ENCODE peak calls at places on chromosome 11, in ten cellular contexts. M, I, T, J, H, B, L, A, Q and O are unnamed samples.

GRCh38 chr11:123137496-123138270 is 57.4 kb downstream of the CLMP start:
- DNase-seq in M (no peak), I (peak), T (no peak), J (no peak), H (no peak), B (peak), L (no peak), A (no peak), Q (peak), O (no peak)

GRCh38 chr11:73429121-73429740 is 53.0 kb downstream of the RELT start:
- DNase-seq in M (no peak), I (no peak), T (no peak), J (no peak), H (no peak), B (no peak), L (no peak), A (no peak), Q (no peak), O (no peak)

GRCh38 chr11:117191680-117192400 is 7.3 kb upstream of the TAGLN start:
- DNase-seq in M (no peak), I (no peak), T (no peak), J (no peak), H (no peak), B (no peak), L (no peak), A (no peak), Q (no peak), O (no peak)

GRCh38 chr11:66846671-66847091 is 3.4 kb downstream of the RCE1 start:
- DNase-seq in M (no peak), I (no peak), T (no peak), J (no peak), H (no peak), B (no peak), L (no peak), A (no peak), Q (no peak), O (no peak)

GRCh38 chr11:28703371-28703770 is 595.2 kb downstream of the METTL15 start:
- DNase-seq in M (no peak), I (no peak), T (no peak), J (no peak), H (no peak), B (no peak), L (no peak), A (no peak), Q (no peak), O (no peak)

GRCh38 chr11:61783717-61784505 is 8.5 kb downstream of the TMEM258 start:
- DNase-seq in M (no peak), I (no peak), T (no peak), J (no peak), H (no peak), B (no peak), L (no peak), A (no peak), Q (no peak), O (peak)

GRCh38 chr11:67628710-67629385 is 889 bp downstream of the NUDT8 start:
- DNase-seq in M (no peak), I (no peak), T (no peak), J (no peak), H (no peak), B (no peak), L (no peak), A (no peak), Q (no peak), O (no peak)

GRCh38 chr11:91921974-91922373 is 302.6 kb upstream of the FAT3 start:
- DNase-seq in M (no peak), I (no peak), T (no peak), J (no peak), H (peak), B (no peak), L (no peak), A (no peak), Q (no peak), O (no peak)

GRCh38 chr11:130188585-130189347 is 29.2 kb downstream of the ST14 start:
- DNase-seq in M (no peak), I (no peak), T (no peak), J (no peak), H (no peak), B (no peak), L (no peak), A (no peak), Q (no peak), O (no peak)

GRCh38 chr11:66815646-66816045 is 27.6 kb upstream of the RCE1 start:
- DNase-seq in M (no peak), I (no peak), T (no peak), J (no peak), H (no peak), B (no peak), L (no peak), A (no peak), Q (no peak), O (no peak)

GRCh38 chr11:35980646-35981402 is 37.0 kb downstream of the LDLRAD3 start:
- DNase-seq in M (no peak), I (no peak), T (no peak), J (no peak), H (no peak), B (no peak), L (no peak), A (no peak), Q (no peak), O (no peak)

GRCh38 chr11:31690041-31690440 is 121.1 kb downstream of the PAX6 start:
- DNase-seq in M (no peak), I (no peak), T (no peak), J (no peak), H (no peak), B (no peak), L (no peak), A (no peak), Q (no peak), O (no peak)

GRCh38 chr11:74112877-74113276 is 57.9 kb downstream of the C2CD3 start:
- DNase-seq in M (no peak), I (no peak), T (no peak), J (no peak), H (no peak), B (no peak), L (no peak), A (no peak), Q (no peak), O (no peak)

GRCh38 chr11:83583953-83584352 is 297.8 kb upstream of the CCDC90B start:
- DNase-seq in M (no peak), I (peak), T (no peak), J (no peak), H (no peak), B (no peak), L (no peak), A (no peak), Q (no peak), O (no peak)

GRCh38 chr11:61168858-61169257 is 7.6 kb upstream of the VPS37C start:
- DNase-seq in M (no peak), I (no peak), T (no peak), J (no peak), H (no peak), B (no peak), L (no peak), A (no peak), Q (no peak), O (no peak)

GRCh38 chr11:134414772-134415765 is 3.0 kb upstream of the B3GAT1 start:
- DNase-seq in M (no peak), I (no peak), T (no peak), J (no peak), H (no peak), B (peak), L (no peak), A (no peak), Q (no peak), O (no peak)

GRCh38 chr11:110518809-110519514 is 89.2 kb downstream of the FDX1 start:
- DNase-seq in M (no peak), I (no peak), T (no peak), J (no peak), H (no peak), B (no peak), L (no peak), A (no peak), Q (no peak), O (no peak)

GRCh38 chr11:132639986-132640385 is 892.3 kb downstream of the OPCML start:
- DNase-seq in M (no peak), I (no peak), T (no peak), J (no peak), H (no peak), B (no peak), L (no peak), A (no peak), Q (no peak), O (no peak)

GRCh38 chr11:9953994-9954626 is 290.2 kb downstream of the SWAP70 start:
- DNase-seq in M (no peak), I (no peak), T (no peak), J (no peak), H (no peak), B (no peak), L (no peak), A (no peak), Q (no peak), O (no peak)

GRCh38 chr11:125433454-125434121 is 62.5 kb downstream of the FEZ1 start:
- DNase-seq in M (no peak), I (peak), T (no peak), J (peak), H (no peak), B (peak), L (no peak), A (peak), Q (no peak), O (peak)

GRCh38 chr11:64566042-64566914 is 24.7 kb upstream of the SLC22A12 start:
- DNase-seq in M (no peak), I (no peak), T (no peak), J (peak), H (no peak), B (peak), L (no peak), A (peak), Q (peak), O (peak)

GRCh38 chr11:66020212-66020611 is 6.1 kb downstream of the CATSPER1 start:
- DNase-seq in M (no peak), I (no peak), T (no peak), J (no peak), H (no peak), B (no peak), L (no peak), A (no peak), Q (no peak), O (no peak)

GRCh38 chr11:48028909-48029685 is 48.7 kb downstream of the PTPRJ start:
- DNase-seq in M (no peak), I (no peak), T (no peak), J (peak), H (no peak), B (no peak), L (no peak), A (no peak), Q (no peak), O (no peak)

GRCh38 chr11:129992161-129992944 is 10.3 kb downstream of the PRDM10 start:
- DNase-seq in M (no peak), I (no peak), T (no peak), J (peak), H (no peak), B (peak), L (peak), A (peak), Q (peak), O (peak)

GRCh38 chr11:99449345-99449744 is 428.6 kb downstream of the CNTN5 start:
- DNase-seq in M (no peak), I (no peak), T (no peak), J (no peak), H (no peak), B (no peak), L (no peak), A (no peak), Q (no peak), O (no peak)

GRCh38 chr11:117039897-117040296 is 58.3 kb downstream of the SIK3 start:
- DNase-seq in M (no peak), I (no peak), T (no peak), J (no peak), H (no peak), B (no peak), L (no peak), A (no peak), Q (no peak), O (no peak)

GRCh38 chr11:111021131-111021530 is 224.4 kb upstream of the POU2AF2 start:
- DNase-seq in M (no peak), I (no peak), T (no peak), J (no peak), H (no peak), B (no peak), L (no peak), A (no peak), Q (no peak), O (peak)

GRCh38 chr11:92295175-92296137 is 70.8 kb downstream of the FAT3 start:
- DNase-seq in M (no peak), I (no peak), T (no peak), J (no peak), H (no peak), B (no peak), L (no peak), A (no peak), Q (no peak), O (no peak)

GRCh38 chr11:134352111-134352510 is 20.3 kb downstream of the GLB1L2 start:
- DNase-seq in M (no peak), I (no peak), T (no peak), J (no peak), H (no peak), B (no peak), L (no peak), A (no peak), Q (no peak), O (no peak)

GRCh38 chr11:95325777-95326258 is 94.8 kb upstream of the SESN3 start:
- DNase-seq in M (no peak), I (no peak), T (no peak), J (no peak), H (no peak), B (no peak), L (no peak), A (no peak), Q (no peak), O (no peak)

GRCh38 chr11:64568041-64568571 is 22.9 kb upstream of the SLC22A12 start:
- DNase-seq in M (no peak), I (no peak), T (no peak), J (no peak), H (no peak), B (no peak), L (no peak), A (no peak), Q (no peak), O (no peak)

GRCh38 chr11:86192858-86193257 is 51.7 kb upstream of the EED start:
- DNase-seq in M (no peak), I (no peak), T (no peak), J (no peak), H (no peak), B (no peak), L (peak), A (no peak), Q (no peak), O (no peak)

GRCh38 chr11:99671808-99672409 is 651.2 kb downstream of the CNTN5 start:
- DNase-seq in M (no peak), I (no peak), T (no peak), J (no peak), H (no peak), B (no peak), L (no peak), A (no peak), Q (no peak), O (no peak)

GRCh38 chr11:68692115-68692514 is 7.8 kb downstream of the GAL start:
- DNase-seq in M (no peak), I (no peak), T (no peak), J (no peak), H (no peak), B (no peak), L (no peak), A (no peak), Q (no peak), O (no peak)

GRCh38 chr11:29448246-29448877 is 568.5 kb downstream of the KCNA4 start:
- DNase-seq in M (no peak), I (no peak), T (no peak), J (no peak), H (no peak), B (no peak), L (no peak), A (peak), Q (no peak), O (peak)

GRCh38 chr11:46178542-46178941 is 57.3 kb upstream of the PHF21A start:
- DNase-seq in M (no peak), I (no peak), T (no peak), J (no peak), H (no peak), B (no peak), L (no peak), A (no peak), Q (no peak), O (no peak)

GRCh38 chr11:134612416-134613030 is 200.5 kb upstream of the B3GAT1 start:
- DNase-seq in M (no peak), I (no peak), T (no peak), J (no peak), H (no peak), B (no peak), L (no peak), A (no peak), Q (no peak), O (no peak)

GRCh38 chr11:63937713-63938480 is 905 bp upstream of the NAA40 start:
- DNase-seq in M (peak), I (no peak), T (no peak), J (peak), H (no peak), B (peak), L (no peak), A (no peak), Q (no peak), O (peak)

GRCh38 chr11:31643831-31644230 is 134.3 kb downstream of the ELP4 start:
- DNase-seq in M (no peak), I (no peak), T (no peak), J (no peak), H (peak), B (no peak), L (no peak), A (peak), Q (no peak), O (no peak)